ENCODE peak calls at places on chromosome 2, in eight cellular contexts. H is thoracic aorta, B is foreskin fibroblast, Z is tibial artery, P is astrocyte of the spinal cord, X is bronchial epithelial cell, U is hepatocyte, C is IMR-90. Q is an unnamed sample.

GRCh38 chr2:172889767-172890430 is 154.3 kb downstream of the RAPGEF4 start:
- DNase-seq in C (no peak), H (no peak), B (no peak), Z (no peak), U (no peak), P (no peak), X (no peak), Q (no peak)

GRCh38 chr2:42944744-42945415 is 152.5 kb upstream of the HAAO start:
- DNase-seq in H (no peak), X (peak), B (no peak), Z (no peak), P (no peak), U (no peak), C (peak), Q (no peak)

GRCh38 chr2:232214053-232214452 is 164.5 kb upstream of the ALPP start:
- DNase-seq in H (no peak), B (no peak), P (peak), U (no peak), Z (no peak), C (peak), X (no peak), Q (no peak)

GRCh38 chr2:237472187-237472712 is 14.8 kb upstream of the MLPH start:
- DNase-seq in H (no peak), X (no peak), B (no peak), P (no peak), U (no peak), Z (no peak), C (no peak), Q (no peak)

GRCh38 chr2:3759331-3759730 is 56.0 kb downstream of the DCDC2C start:
- DNase-seq in C (peak), H (no peak), U (no peak), Z (no peak), P (peak), X (peak), B (no peak), Q (no peak)

GRCh38 chr2:114089636-114090325 is 199.9 kb downstream of the ACTR3 start:
- DNase-seq in X (no peak), H (no peak), B (no peak), C (no peak), U (no peak), Z (no peak), P (no peak), Q (no peak)

GRCh38 chr2:100278501-100278900 is 43.8 kb downstream of the LONRF2 start:
- DNase-seq in H (no peak), P (no peak), Z (no peak), U (no peak), B (no peak), X (no peak), C (no peak), Q (no peak)

GRCh38 chr2:73114273-73114867 is 1.6 kb upstream of the RAB11FIP5 start:
- DNase-seq in B (peak), P (no peak), H (no peak), C (peak), Z (no peak), U (no peak), X (peak), Q (no peak)

GRCh38 chr2:20235655-20236302 is 10.8 kb upstream of the SDC1 start:
- DNase-seq in X (peak), H (no peak), C (no peak), P (no peak), U (no peak), Z (no peak), B (no peak), Q (no peak)

GRCh38 chr2:11710210-11710609 is 36.2 kb upstream of the LPIN1 start:
- DNase-seq in Z (peak), C (peak), H (no peak), B (peak), U (peak), X (peak), P (peak), Q (peak)

GRCh38 chr2:1915196-1915595 is 170.9 kb upstream of the PXDN start:
- DNase-seq in C (no peak), Z (no peak), H (no peak), X (no peak), B (no peak), P (no peak), U (no peak), Q (no peak)

GRCh38 chr2:29747786-29748470 is 173.5 kb downstream of the ALK start:
- DNase-seq in Z (no peak), B (peak), U (no peak), H (no peak), P (peak), X (peak), C (peak), Q (peak)

GRCh38 chr2:33655626-33656025 is 56.5 kb upstream of the FAM98A start:
- DNase-seq in U (no peak), H (no peak), Z (no peak), X (no peak), B (no peak), P (no peak), C (no peak), Q (no peak)

GRCh38 chr2:39304200-39304599 is 60.4 kb upstream of the CDKL4 start:
- DNase-seq in P (peak), B (no peak), H (no peak), U (no peak), X (no peak), C (no peak), Z (no peak), Q (no peak)

GRCh38 chr2:39499336-39499735 is 62.3 kb upstream of the MAP4K3 start:
- DNase-seq in H (no peak), B (no peak), U (no peak), Z (no peak), P (no peak), C (no peak), X (no peak), Q (no peak)

GRCh38 chr2:10811552-10811951 is 1.0 kb downstream of the PDIA6 start:
- DNase-seq in C (no peak), B (no peak), X (no peak), H (no peak), P (peak), U (no peak), Z (no peak), Q (no peak)

GRCh38 chr2:188416367-188416766 is 124.7 kb downstream of the GULP1 start:
- DNase-seq in P (no peak), X (no peak), Z (no peak), U (no peak), C (no peak), H (no peak), B (no peak), Q (no peak)

GRCh38 chr2:28522479-28522878 is 26.6 kb downstream of the PLB1 start:
- DNase-seq in U (no peak), H (no peak), X (no peak), P (no peak), B (no peak), C (no peak), Z (no peak), Q (no peak)

GRCh38 chr2:18546586-18546985 is 13.9 kb downstream of the RDH14 start:
- DNase-seq in U (no peak), X (peak), B (no peak), H (no peak), P (no peak), C (peak), Z (no peak), Q (no peak)

GRCh38 chr2:150138587-150138986 is 348.9 kb downstream of the RND3 start:
- DNase-seq in X (no peak), Z (no peak), P (no peak), C (no peak), U (no peak), H (no peak), B (no peak), Q (no peak)

GRCh38 chr2:217573565-217573964 is 429.2 kb downstream of the TNS1 start:
- DNase-seq in B (no peak), Z (no peak), P (peak), U (peak), C (peak), X (peak), H (no peak), Q (peak)

GRCh38 chr2:29249666-29250253 is 134.5 kb downstream of the CLIP4 start:
- DNase-seq in B (no peak), C (no peak), U (no peak), Z (no peak), X (no peak), H (no peak), P (no peak), Q (no peak)

GRCh38 chr2:67977464-67977863 is 85.3 kb downstream of the C1D start:
- DNase-seq in X (no peak), Z (no peak), U (no peak), H (no peak), C (no peak), B (no peak), P (no peak), Q (no peak)

GRCh38 chr2:195343942-195344530 is 313.0 kb upstream of the SLC39A10 start:
- DNase-seq in P (peak), Z (no peak), C (peak), B (no peak), H (no peak), U (no peak), X (peak), Q (no peak)

GRCh38 chr2:99492721-99493120 is 2.9 kb upstream of the REV1 start:
- DNase-seq in H (no peak), Z (no peak), X (no peak), P (no peak), U (no peak), C (no peak), B (no peak), Q (no peak)

GRCh38 chr2:219418570-219419189 is 503 bp downstream of the DES start:
- DNase-seq in X (no peak), C (no peak), B (no peak), P (no peak), U (no peak), Z (no peak), H (no peak), Q (no peak)
- TF ChIP-seq CTCF in X (no peak), C (no peak), B (no peak), P (peak), U (no peak), Z (no peak), H (no peak), Q (no peak)

GRCh38 chr2:148903294-148903693 is 28.3 kb downstream of the KIF5C start:
- DNase-seq in U (no peak), P (no peak), Z (no peak), X (no peak), H (no peak), C (no peak), B (no peak), Q (no peak)

GRCh38 chr2:148900350-148900749 is 25.3 kb downstream of the KIF5C start:
- DNase-seq in U (no peak), C (no peak), X (no peak), Z (no peak), B (no peak), H (no peak), P (no peak), Q (no peak)

GRCh38 chr2:148903946-148904345 is 28.9 kb downstream of the KIF5C start:
- DNase-seq in X (no peak), H (no peak), Z (no peak), U (no peak), B (no peak), C (no peak), P (no peak), Q (no peak)

GRCh38 chr2:148899638-148900318 is 24.8 kb downstream of the KIF5C start:
- DNase-seq in X (no peak), U (no peak), H (no peak), B (no peak), Z (no peak), P (no peak), C (no peak), Q (no peak)

GRCh38 chr2:148901142-148901541 is 26.1 kb downstream of the KIF5C start:
- DNase-seq in C (no peak), H (no peak), Z (no peak), X (no peak), U (no peak), P (no peak), B (no peak), Q (no peak)
- H3K4me3 ChIP-seq in C (no peak), H (no peak), Z (no peak), X (no peak), U (no peak), P (no peak), B (no peak), Q (no peak)

GRCh38 chr2:179853108-179853507 is 8.3 kb downstream of the ZNF385B start:
- DNase-seq in U (no peak), B (no peak), C (no peak), Z (no peak), X (no peak), P (no peak), H (no peak), Q (no peak)

GRCh38 chr2:179855673-179856072 is 5.7 kb downstream of the ZNF385B start:
- DNase-seq in U (no peak), H (no peak), B (no peak), X (no peak), P (no peak), Z (no peak), C (no peak), Q (no peak)

GRCh38 chr2:179849719-179850118 is 11.7 kb downstream of the ZNF385B start:
- DNase-seq in P (no peak), H (no peak), B (no peak), Z (no peak), C (no peak), X (no peak), U (no peak), Q (no peak)

GRCh38 chr2:179854891-179855290 is 6.5 kb downstream of the ZNF385B start:
- DNase-seq in P (no peak), X (no peak), Z (no peak), U (no peak), H (no peak), B (no peak), C (no peak), Q (no peak)

DNA sequence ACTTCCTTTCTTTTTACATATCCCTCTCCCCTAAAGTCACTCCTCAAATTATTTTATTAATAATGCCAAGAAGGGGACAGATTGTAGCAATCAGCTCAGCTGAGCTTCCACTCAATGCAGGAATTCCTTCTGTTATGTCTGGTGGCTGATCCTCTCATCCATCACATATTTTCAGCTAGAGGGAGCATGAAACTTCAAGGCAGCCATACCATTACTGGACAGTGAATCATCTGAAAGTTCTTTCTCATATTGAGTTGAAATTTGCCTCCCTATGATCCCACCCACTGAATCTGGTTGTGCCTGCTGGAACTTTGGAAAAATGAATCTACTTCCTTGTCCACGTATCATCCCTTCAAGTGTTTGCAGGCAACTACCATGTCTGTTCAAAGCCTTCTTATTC is 11.2 kb downstream of the ZNF385B start:
- DNase-seq in H (no peak), P (peak), Z (no peak), X (peak), C (peak), B (peak), U (peak), Q (no peak)
- TF ChIP-seq CTCF in H (no peak), P (peak), Z (no peak), X (peak), C (peak), B (peak), U (peak), Q (peak)

DNA sequence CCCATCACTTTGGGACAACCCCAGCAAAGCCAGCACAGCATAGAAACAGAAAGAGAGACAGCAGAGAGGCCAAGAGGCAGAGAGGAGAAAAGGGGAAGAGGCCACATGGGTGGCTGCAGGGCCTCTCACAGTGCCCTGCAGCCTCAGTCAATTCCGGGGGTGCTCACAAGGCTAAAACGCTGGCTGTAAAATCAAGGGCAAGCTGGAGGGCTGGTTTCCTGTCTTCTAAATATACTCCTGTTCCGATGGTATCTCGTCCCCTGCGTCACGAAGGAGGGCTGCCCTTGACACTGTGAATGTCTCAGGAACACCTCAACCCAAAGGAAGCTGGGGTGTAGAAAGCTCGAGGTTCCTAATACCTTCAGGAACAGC is 166.5 kb upstream of the ID2 start:
- DNase-seq in P (no peak), Z (no peak), B (no peak), U (no peak), X (no peak), C (no peak), H (no peak), Q (no peak)
- H3K4me3 ChIP-seq in P (no peak), Z (no peak), B (no peak), U (no peak), X (no peak), C (no peak), H (no peak), Q (no peak)

DNA sequence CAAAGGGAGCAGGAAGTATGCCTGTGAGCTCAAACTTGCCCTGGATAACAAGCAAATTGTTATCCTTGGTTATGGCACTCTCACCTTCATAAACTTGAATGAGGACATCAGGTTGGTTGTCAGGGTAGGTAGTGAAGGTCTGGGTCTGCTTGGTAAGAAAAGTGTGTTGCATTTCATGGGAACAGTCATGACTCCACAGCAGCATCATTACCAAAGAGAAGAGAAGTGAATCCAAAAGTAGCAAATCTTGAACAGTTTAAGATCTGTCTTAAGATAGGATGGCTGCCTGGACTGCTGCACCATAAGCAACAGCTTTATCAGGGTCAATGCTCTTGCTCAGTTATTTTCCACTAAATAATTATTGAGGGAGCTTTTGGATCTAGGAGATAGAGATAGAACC is 350.7 kb upstream of the MAP2 start:
- DNase-seq in X (no peak), H (no peak), C (no peak), Z (no peak), B (no peak), P (no peak), U (no peak), Q (no peak)
- TF ChIP-seq CTCF in X (no peak), H (no peak), C (no peak), Z (no peak), B (no peak), P (no peak), U (no peak), Q (no peak)

DNA sequence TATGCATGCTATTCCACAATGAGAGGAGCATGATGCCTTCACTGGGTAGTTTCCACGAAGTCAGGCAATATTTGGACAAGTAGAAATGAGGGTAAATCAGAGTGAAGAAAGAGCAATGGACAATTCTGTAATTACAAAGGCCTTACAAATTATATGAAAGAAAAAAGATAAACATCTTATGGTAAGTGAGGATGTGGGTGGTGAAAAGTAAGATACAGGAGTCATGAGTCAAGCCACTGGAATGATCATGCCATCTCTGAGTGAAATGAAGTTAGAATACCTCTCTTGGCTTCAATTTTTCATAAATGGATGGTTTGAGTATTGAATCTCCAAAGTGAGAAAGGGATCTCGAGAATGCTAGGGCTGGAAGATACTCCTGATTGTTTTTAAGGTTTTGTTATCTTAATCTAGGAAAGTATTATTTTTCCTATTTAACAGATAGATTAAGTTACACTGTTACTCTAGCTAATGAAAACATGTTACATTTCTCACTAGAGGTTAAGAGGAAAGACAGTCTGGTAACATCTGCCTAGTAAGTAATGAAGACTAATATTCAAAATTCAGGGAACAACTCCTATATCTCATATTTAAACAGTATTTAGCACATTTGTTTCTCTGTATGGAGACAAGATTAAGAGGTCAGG is 2.1 kb downstream of the GALNT3 start:
- DNase-seq in Z (no peak), H (no peak), P (peak), U (no peak), B (peak), X (peak), C (peak), Q (no peak)
- H3K4me3 ChIP-seq in Z (no peak), H (no peak), P (no peak), U (peak), B (no peak), X (no peak), C (no peak), Q (no peak)

DNA sequence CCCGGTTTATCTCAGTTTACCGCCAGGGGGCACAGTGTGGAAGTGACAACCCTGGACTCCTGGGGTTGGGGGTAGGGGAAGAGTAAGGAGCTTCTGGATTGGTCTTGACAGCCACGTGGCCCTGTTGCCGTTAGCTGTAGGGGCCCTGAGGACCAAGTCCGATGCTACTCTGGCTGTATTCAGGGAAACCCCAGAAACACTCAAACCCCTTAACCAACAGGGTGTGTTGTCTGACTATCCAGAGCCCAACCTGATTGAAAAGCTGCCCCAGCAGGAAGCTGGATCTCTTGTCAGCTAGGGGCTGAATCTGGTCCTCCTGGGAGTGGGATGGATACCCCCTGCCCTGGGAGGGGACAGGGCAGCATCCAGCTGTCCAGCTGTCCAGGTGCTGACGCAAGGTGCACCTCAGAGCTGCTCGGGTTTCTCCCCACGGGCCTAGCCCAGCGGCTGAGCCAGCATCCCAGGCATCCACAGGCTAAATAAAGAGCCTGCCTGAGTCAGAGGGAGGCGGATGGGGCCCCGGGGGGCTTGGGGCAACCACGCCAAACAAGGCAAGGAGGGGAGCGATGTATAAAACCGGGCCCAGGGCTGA is 3.1 kb upstream of the GMPPA start:
- DNase-seq in Z (peak), X (peak), P (peak), U (peak), B (peak), H (no peak), C (peak), Q (no peak)
- TF ChIP-seq CTCF in Z (peak), X (peak), P (peak), U (peak), B (peak), H (peak), C (peak), Q (peak)

GRCh38 chr2:161402297-161402696 is 13.8 kb upstream of the TBR1 start:
- DNase-seq in C (no peak), H (no peak), X (no peak), B (no peak), U (no peak), P (no peak), Z (no peak), Q (no peak)

DNA sequence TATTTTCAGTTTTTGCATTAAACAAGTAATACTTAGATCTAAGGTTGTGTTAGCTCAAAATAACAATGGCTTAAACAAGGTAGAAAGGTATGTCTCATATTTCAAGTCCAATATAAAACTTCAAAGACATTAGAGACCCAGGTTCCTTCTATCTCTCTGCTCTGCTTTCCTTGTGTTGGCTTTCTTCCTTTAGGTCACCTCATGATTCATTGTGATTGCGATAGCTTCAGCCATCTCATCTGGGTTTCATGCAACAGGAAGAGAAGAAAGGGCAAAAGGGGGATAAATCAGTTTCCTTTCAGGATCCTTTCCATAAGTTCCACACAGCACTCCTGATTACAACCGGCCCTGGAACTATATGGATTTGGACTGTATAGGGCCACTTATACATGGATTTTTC is 16.0 kb upstream of the TBR1 start:
- DNase-seq in U (no peak), X (peak), Z (no peak), C (peak), H (no peak), B (peak), P (no peak), Q (no peak)
- H3K4me3 ChIP-seq in U (no peak), X (no peak), Z (no peak), C (no peak), H (no peak), B (no peak), P (no peak), Q (no peak)

Q was measured in HFF-Myc.